ENCODE peak calls at places on chromosomes 13 and 19, in five cellular contexts. H is tibial nerve; W is effector memory CD4-positive, alpha-beta T cell; S is neural progenitor cell; U is CD4-positive, alpha-beta memory T cell. E is an unnamed sample.

GRCh38 chr13:85347251-85347650 is 452.0 kb downstream of the SLITRK6 start:
- DNase-seq in W (no peak), U (no peak), H (no peak), S (no peak), E (no peak)

GRCh38 chr19:49335071-49335783 is at the start of gene CD37:
- DNase-seq in H (no peak), S (no peak), U (peak; percentile 59), W (peak; percentile 19), E (no peak)

GRCh38 chr13:27446986-27447583 is 3.3 kb downstream of the MTIF3 start:
- DNase-seq in W (no peak), U (peak; percentile 55), S (no peak), H (no peak), E (no peak)

GRCh38 chr13:95099541-95099940 is 201.7 kb downstream of the ABCC4 start:
- DNase-seq in H (no peak), U (no peak), W (no peak), S (no peak), E (no peak)

GRCh38 chr19:29524912-29525870 is 603 bp upstream of the VSTM2B start:
- DNase-seq in S (peak; percentile 66), U (no peak), W (no peak), H (no peak), E (no peak)

GRCh38 chr13:46172531-46172991 is 9.4 kb downstream of the LCP1 start:
- DNase-seq in U (peak; percentile 74), H (no peak), S (no peak), W (peak; percentile 56), E (no peak)

GRCh38 chr19:2309734-2310362 is 1.9 kb upstream of the LINGO3 start:
- DNase-seq in H (no peak), S (no peak), W (no peak), U (no peak), E (no peak)

GRCh38 chr19:50002386-50002960 is 22.7 kb downstream of the VRK3 start:
- DNase-seq in U (no peak), S (no peak), W (no peak), H (no peak), E (no peak)

GRCh38 chr13:112252744-112253590 is 123.2 kb upstream of the SPACA7 start:
- DNase-seq in U (no peak), S (no peak), H (no peak), W (no peak), E (no peak)

GRCh38 chr13:64186503-64186902 is 2770.9 kb upstream of the PCDH20 start:
- DNase-seq in H (no peak), U (no peak), S (no peak), W (no peak), E (no peak)

DNA sequence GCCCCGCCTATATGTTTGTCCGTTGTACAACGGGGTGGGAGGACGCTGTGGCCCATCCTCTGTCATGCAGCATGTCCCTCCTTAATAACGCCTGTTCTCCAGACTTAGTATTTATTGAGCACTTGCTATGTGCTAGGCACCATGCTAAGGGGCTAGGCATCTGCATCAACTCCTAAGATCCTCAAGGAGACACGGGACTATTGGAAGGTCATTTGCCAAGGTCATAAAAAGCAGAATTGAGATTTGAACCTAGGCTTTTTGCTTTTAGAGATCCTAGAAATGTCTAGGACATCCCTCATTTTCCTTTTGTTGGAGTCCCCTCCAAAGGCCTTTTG is 1.8 kb upstream of the MAST1 start:
- DNase-seq in U (no peak), S (no peak), H (no peak), W (no peak), E (no peak)
- H3K27me3 ChIP-seq in U (peaks cover 79% of the 10 kb centered on the region), S (peaks cover 79% of the 10 kb centered on the region), H (no peaks in the 10 kb centered on the region), W (peaks cover 83% of the 10 kb centered on the region), E (peaks cover 53% of the 10 kb centered on the region)

GRCh38 chr19:4829001-4829712 is 2.4 kb downstream of the TICAM1 start:
- DNase-seq in U (no peak), W (no peak), H (no peak), S (no peak), E (no peak)
- H3K4me3 ChIP-seq in U (no peak overlapping the region), W (no peak overlapping the region), H (no peak overlapping the region), S (no peak overlapping the region), E (peak overlapping the region; percentile 7)

GRCh38 chr13:21109168-21109567 is 47.8 kb upstream of the LATS2 start:
- DNase-seq in U (no peak), H (no peak), W (no peak), S (no peak), E (no peak)

GRCh38 chr13:21113851-21114306 is 52.5 kb upstream of the LATS2 start:
- DNase-seq in W (no peak), S (no peak), H (no peak), U (no peak), E (no peak)

GRCh38 chr13:21106089-21106488 is 44.7 kb upstream of the LATS2 start:
- DNase-seq in W (no peak), S (no peak), H (no peak), U (no peak), E (no peak)

GRCh38 chr13:21116141-21116540 is 54.8 kb upstream of the LATS2 start:
- DNase-seq in W (no peak), U (no peak), H (no peak), S (no peak), E (no peak)

GRCh38 chr13:21111546-21111945 is 50.2 kb upstream of the LATS2 start:
- DNase-seq in W (no peak), S (no peak), U (no peak), H (no peak), E (no peak)
- H3K27ac ChIP-seq in W (no peak overlapping the region), S (no peak overlapping the region), U (no peak overlapping the region), H (no peak overlapping the region), E (no peak overlapping the region)

GRCh38 chr19:18604820-18605159 is 1.8 kb downstream of the CRLF1 start:
- DNase-seq in W (no peak), S (no peak), H (no peak), U (no peak), E (no peak)
- H3K27me3 ChIP-seq in W (peaks cover 63% of the 10 kb centered on the region), S (peaks cover 98% of the 10 kb centered on the region), H (peaks cover 3% of the 10 kb centered on the region), U (peaks cover 44% of the 10 kb centered on the region), E (peaks cover 30% of the 10 kb centered on the region)

GRCh38 chr13:99407906-99408702 is 93.2 kb upstream of the TM9SF2 start:
- DNase-seq in U (no peak), S (no peak), H (no peak), W (no peak), E (no peak)

GRCh38 chr13:99405966-99406365 is 95.3 kb upstream of the TM9SF2 start:
- DNase-seq in W (no peak), S (no peak), U (no peak), H (no peak), E (no peak)

GRCh38 chr13:99403458-99403971 is 96.3 kb upstream of the GPR183 start:
- DNase-seq in H (no peak), W (no peak), S (no peak), U (no peak), E (no peak)

GRCh38 chr13:99406799-99407201 is 94.5 kb upstream of the TM9SF2 start:
- DNase-seq in U (no peak), H (peak; percentile 18), W (no peak), S (no peak), E (no peak)

DNA sequence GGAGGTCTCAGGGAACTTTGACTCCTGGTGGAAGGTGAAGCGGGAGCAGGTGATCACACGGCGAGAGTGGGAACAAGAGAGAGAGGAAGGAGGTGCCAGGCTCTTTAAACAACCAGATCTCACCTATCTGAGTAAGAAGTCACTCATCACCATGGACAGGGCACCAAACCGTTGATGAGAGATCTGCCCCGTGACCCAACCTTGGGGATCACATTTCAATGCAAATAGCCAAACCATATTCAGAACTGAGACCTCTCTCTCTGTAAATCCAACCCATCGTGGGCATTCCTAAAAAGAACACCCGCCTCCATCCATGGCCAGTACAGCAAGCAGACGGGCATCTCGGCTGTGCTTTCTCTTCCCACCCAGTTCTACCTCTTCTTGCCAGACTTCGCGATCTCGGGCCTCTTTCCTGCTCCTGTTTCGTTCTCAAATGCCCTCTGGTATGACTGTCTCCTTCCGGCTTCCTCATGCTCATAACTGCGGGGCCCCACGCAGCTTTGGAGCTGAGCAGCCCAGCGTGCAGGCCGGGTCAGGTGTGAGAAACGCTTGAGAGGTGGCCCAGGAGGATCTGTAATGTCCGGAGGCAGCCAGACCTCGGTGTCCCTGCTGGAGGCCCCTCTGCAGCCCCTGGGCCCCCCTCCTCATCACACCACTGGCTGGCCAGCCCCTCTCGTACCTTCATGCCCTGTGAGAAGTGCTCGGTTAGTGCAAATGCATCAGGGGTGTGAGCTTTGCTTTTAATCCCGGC is 97.0 kb upstream of the GPR183 start:
- DNase-seq in S (no peak), W (no peak), U (no peak), H (no peak), E (no peak)
- H3K4me3 ChIP-seq in S (no peak overlapping the region), W (no peak overlapping the region), U (no peak overlapping the region), H (no peak overlapping the region), E (no peak overlapping the region)

E was measured in thoracic aorta.